ENCODE peak calls at places on chromosomes 5 and 9, in eight cellular contexts. E, A, L, G, U, D, Q and P are unnamed samples.
A peak's percentile ranks its signal among the peaks of the same experiment; 100 is the strongest.

GRCh38 chr9:134928796-134929559 is 11.3 kb upstream of the FCN1 start:
- DNase-seq in E (no peak), A (no peak), L (no peak), G (no peak), U (no peak), D (no peak), Q (peak; percentile 56), P (no peak)

GRCh38 chr9:114276908-114277821 is 45.7 kb upstream of the ORM1 start:
- DNase-seq in E (no peak), A (peak; percentile 86), L (no peak), G (peak; percentile 95), U (peak; percentile 20), D (no peak), Q (peak; percentile 23), P (peak; percentile 96)

GRCh38 chr9:136538599-136539426 is 7.0 kb downstream of the NOTCH1 start:
- DNase-seq in E (no peak), A (no peak), L (peak; percentile 64), G (no peak), U (no peak), D (no peak), Q (peak; percentile 73), P (no peak)

GRCh38 chr5:83095973-83096539 is 18.7 kb downstream of the XRCC4 start:
- DNase-seq in E (no peak), A (peak; percentile 89), L (no peak), G (peak; percentile 61), U (no peak), D (peak; percentile 24), Q (peak; percentile 18), P (peak; percentile 88)

GRCh38 chr5:31757813-31758212 is 118.9 kb downstream of the PDZD2 start:
- DNase-seq in E (no peak), A (no peak), L (no peak), G (no peak), U (no peak), D (no peak), Q (no peak), P (no peak)

GRCh38 chr9:80787636-80788035 is 901.7 kb downstream of the TLE1 start:
- DNase-seq in E (no peak), A (peak; percentile 60), L (no peak), G (no peak), U (no peak), D (no peak), Q (no peak), P (no peak)

GRCh38 chr5:109668668-109669422 is 20.9 kb upstream of the MAN2A1 start:
- DNase-seq in E (no peak), A (no peak), L (no peak), G (no peak), U (no peak), D (no peak), Q (no peak), P (no peak)

GRCh38 chr5:159051431-159052281 is 48.1 kb downstream of the EBF1 start:
- DNase-seq in E (peak; percentile 66), A (peak; percentile 23), L (peak; percentile 32), G (peak; percentile 39), U (peak; percentile 78), D (peak; percentile 36), Q (peak; percentile 76), P (no peak)

GRCh38 chr9:89375181-89375760 is 57.0 kb downstream of the SECISBP2 start:
- DNase-seq in E (peak; percentile 56), A (peak; percentile 2), L (no peak), G (peak; percentile 8), U (no peak), D (no peak), Q (no peak), P (no peak)

GRCh38 chr5:54087436-54087835 is 222.9 kb downstream of the ARL15 start:
- DNase-seq in E (no peak), A (peak; percentile 5), L (no peak), G (peak; percentile 88), U (no peak), D (no peak), Q (no peak), P (peak; percentile 89)

GRCh38 chr9:105299190-105299854 is 54.9 kb downstream of the SLC44A1 start:
- DNase-seq in E (no peak), A (peak; percentile 80), L (no peak), G (peak; percentile 95), U (no peak), D (no peak), Q (no peak), P (peak; percentile 95)

GRCh38 chr9:98142182-98142924 is 23.3 kb upstream of the TRIM14 start:
- DNase-seq in E (no peak), A (peak; percentile 88), L (peak; percentile 94), G (no peak), U (no peak), D (peak; percentile 49), Q (no peak), P (no peak)

GRCh38 chr9:33472171-33472920 is 1.4 kb downstream of the NOL6 start:
- DNase-seq in E (no peak), A (no peak), L (no peak), G (no peak), U (no peak), D (no peak), Q (no peak), P (no peak)

GRCh38 chr9:5800969-5801738 is 31.8 kb downstream of the ERMP1 start:
- DNase-seq in E (peak; percentile 23), A (no peak), L (no peak), G (no peak), U (no peak), D (no peak), Q (no peak), P (no peak)

GRCh38 chr9:70479880-70480291 is 65.4 kb upstream of the KLF9 start:
- DNase-seq in E (peak; percentile 37), A (no peak), L (peak; percentile 37), G (peak; percentile 82), U (no peak), D (no peak), Q (peak; percentile 50), P (peak; percentile 88)

GRCh38 chr9:81305561-81306182 is 383.7 kb downstream of the TLE1 start:
- DNase-seq in E (no peak), A (no peak), L (no peak), G (peak; percentile 22), U (no peak), D (no peak), Q (no peak), P (no peak)

GRCh38 chr5:117131876-117132275 is 557.3 kb upstream of the SEMA6A start:
- DNase-seq in E (no peak), A (no peak), L (no peak), G (no peak), U (no peak), D (no peak), Q (no peak), P (no peak)

GRCh38 chr5:119792154-119792799 is 162.9 kb downstream of the FAM170A start:
- DNase-seq in E (no peak), A (no peak), L (no peak), G (peak; percentile 61), U (no peak), D (no peak), Q (no peak), P (peak; percentile 20)

GRCh38 chr5:118968925-118969375 is 19.4 kb downstream of the DTWD2 start:
- DNase-seq in E (no peak), A (peak; percentile 54), L (no peak), G (no peak), U (peak; percentile 46), D (no peak), Q (peak; percentile 43), P (peak; percentile 3)

GRCh38 chr9:108552459-108553040 is 303.2 kb downstream of the ACTL7B start:
- DNase-seq in E (no peak), A (peak; percentile 81), L (no peak), G (no peak), U (no peak), D (no peak), Q (no peak), P (no peak)

GRCh38 chr5:6307304-6307703 is 71.0 kb downstream of the MED10 start:
- DNase-seq in E (peak; percentile 67), A (no peak), L (no peak), G (no peak), U (no peak), D (no peak), Q (no peak), P (no peak)

GRCh38 chr5:151151263-151151660 is 6.3 kb downstream of the ANXA6 start:
- DNase-seq in E (no peak), A (no peak), L (no peak), G (no peak), U (no peak), D (no peak), Q (no peak), P (no peak)

GRCh38 chr9:100401042-100401441 is 25.9 kb upstream of the MSANTD3 start:
- DNase-seq in E (no peak), A (no peak), L (no peak), G (no peak), U (no peak), D (no peak), Q (no peak), P (no peak)

GRCh38 chr9:21591221-21592062 is 109.3 kb upstream of the IFNE start:
- DNase-seq in E (no peak), A (peak; percentile 90), L (no peak), G (peak; percentile 98), U (no peak), D (no peak), Q (peak; percentile 52), P (peak; percentile 99)

GRCh38 chr9:7298123-7298522 is 501.5 kb downstream of the DMAC1 start:
- DNase-seq in E (no peak), A (no peak), L (no peak), G (no peak), U (no peak), D (no peak), Q (no peak), P (no peak)

GRCh38 chr5:59236996-59237395 is 654.1 kb downstream of the RAB3C start:
- DNase-seq in E (no peak), A (peak; percentile 22), L (no peak), G (no peak), U (no peak), D (no peak), Q (no peak), P (peak; percentile 22)

GRCh38 chr9:89036862-89037261 is 45.6 kb downstream of the S1PR3 start:
- DNase-seq in E (no peak), A (no peak), L (no peak), G (no peak), U (no peak), D (no peak), Q (no peak), P (no peak)

GRCh38 chr5:121019112-121019511 is 555.0 kb downstream of the PRR16 start:
- DNase-seq in E (no peak), A (no peak), L (no peak), G (no peak), U (no peak), D (no peak), Q (no peak), P (no peak)

GRCh38 chr5:1018596-1018995 is 10.0 kb downstream of the NKD2 start:
- DNase-seq in E (no peak), A (no peak), L (no peak), G (no peak), U (no peak), D (no peak), Q (peak; percentile 18), P (no peak)

GRCh38 chr5:31880460-31880859 is 241.5 kb downstream of the PDZD2 start:
- DNase-seq in E (no peak), A (no peak), L (no peak), G (no peak), U (no peak), D (no peak), Q (no peak), P (no peak)

GRCh38 chr9:130174025-130174424 is 1.8 kb downstream of the NCS1 start:
- DNase-seq in E (no peak), A (no peak), L (no peak), G (no peak), U (no peak), D (no peak), Q (no peak), P (no peak)